ENCODE peak calls at places on chromosome 5, in nine cellular contexts. X is activated naive CD4-positive, alpha-beta T cell treated with anti-CD3 and anti-CD28 coated beads for 36 hours; Y is mesothelial cell of epicardium; G is keratinocyte; R is DMS153; N is occipital lobe; L is naive thymus-derived CD8-positive, alpha-beta T cell; P is AG08396; Q is GM12865. Z is an unnamed sample.

GRCh38 chr5:172412724-172413260 is 41.5 kb downstream of the SH3PXD2B start:
- DNase-seq in X (peak), Y (no peak), G (no peak), R (no peak), N (no peak), L (no peak), P (peak), Q (no peak), Z (no peak)

GRCh38 chr5:72224946-72225427 is 95.1 kb downstream of the MRPS27 start:
- DNase-seq in X (no peak), Y (no peak), G (no peak), R (no peak), N (no peak), L (no peak), P (peak), Q (no peak), Z (no peak)

GRCh38 chr5:79962580-79963222 is 28.4 kb downstream of the MTX3 start:
- DNase-seq in X (peak), Y (no peak), G (no peak), R (no peak), N (no peak), L (no peak), P (peak), Q (no peak), Z (no peak)

GRCh38 chr5:74241751-74242140 is 398.8 kb downstream of the ENC1 start:
- DNase-seq in X (no peak), Y (no peak), G (peak), R (no peak), N (no peak), L (no peak), P (no peak), Q (peak), Z (no peak)

GRCh38 chr5:175854231-175855040 is 16.9 kb upstream of the CPLX2 start:
- DNase-seq in X (no peak), Y (no peak), G (no peak), R (no peak), N (no peak), L (no peak), P (no peak), Q (no peak), Z (no peak)

GRCh38 chr5:102700916-102701315 is 54.2 kb upstream of the PAM start:
- DNase-seq in X (no peak), Y (no peak), G (no peak), R (no peak), N (no peak), L (no peak), P (no peak), Q (no peak), Z (no peak)

GRCh38 chr5:146307796-146308195 is 30.8 kb upstream of the POU4F3 start:
- DNase-seq in X (no peak), Y (no peak), G (no peak), R (no peak), N (no peak), L (no peak), P (no peak), Q (no peak), Z (no peak)

GRCh38 chr5:59143926-59144333 is 561.1 kb downstream of the RAB3C start:
- DNase-seq in X (no peak), Y (no peak), G (no peak), R (no peak), N (no peak), L (no peak), P (no peak), Q (peak), Z (no peak)

GRCh38 chr5:11791777-11792176 is 112.5 kb downstream of the CTNND2 start:
- DNase-seq in X (no peak), Y (no peak), G (no peak), R (no peak), N (no peak), L (no peak), P (no peak), Q (no peak), Z (no peak)

GRCh38 chr5:91283899-91284298 is 99.2 kb downstream of the ARRDC3 start:
- DNase-seq in X (no peak), Y (no peak), G (no peak), R (no peak), N (no peak), L (no peak), P (no peak), Q (no peak), Z (no peak)

GRCh38 chr5:158382473-158382872 is 523.5 kb upstream of the CLINT1 start:
- DNase-seq in X (peak), Y (no peak), G (peak), R (no peak), N (peak), L (no peak), P (peak), Q (peak), Z (no peak)

GRCh38 chr5:115579216-115579615 is 23.1 kb downstream of the TICAM2 start:
- DNase-seq in X (no peak), Y (no peak), G (no peak), R (no peak), N (no peak), L (no peak), P (no peak), Q (no peak), Z (no peak)

GRCh38 chr5:117218789-117219188 is 644.2 kb upstream of the SEMA6A start:
- DNase-seq in X (no peak), Y (no peak), G (no peak), R (no peak), N (no peak), L (no peak), P (no peak), Q (no peak), Z (no peak)

GRCh38 chr5:141883184-141883947 is 5.2 kb upstream of the PCDH1 start:
- DNase-seq in X (peak), Y (peak), G (no peak), R (no peak), N (peak), L (no peak), P (peak), Q (peak), Z (no peak)

GRCh38 chr5:176152191-176152932 is 85.9 kb upstream of the SIMC1 start:
- DNase-seq in X (no peak), Y (no peak), G (no peak), R (no peak), N (no peak), L (no peak), P (no peak), Q (no peak), Z (no peak)

GRCh38 chr5:79590395-79590999 is 21.7 kb upstream of the TENT2 start:
- DNase-seq in X (no peak), Y (no peak), G (no peak), R (no peak), N (no peak), L (no peak), P (no peak), Q (no peak), Z (no peak)

GRCh38 chr5:35158627-35159369 is 71.5 kb downstream of the PRLR start:
- DNase-seq in X (no peak), Y (no peak), G (no peak), R (no peak), N (no peak), L (no peak), P (no peak), Q (no peak), Z (no peak)

GRCh38 chr5:124952566-124952965 is 206.1 kb upstream of the ZNF608 start:
- DNase-seq in X (no peak), Y (no peak), G (no peak), R (no peak), N (no peak), L (no peak), P (no peak), Q (peak), Z (no peak)

GRCh38 chr5:52783226-52783959 is 4.3 kb upstream of the ITGA1 start:
- DNase-seq in X (no peak), Y (no peak), G (peak), R (no peak), N (no peak), L (no peak), P (peak), Q (no peak), Z (no peak)

GRCh38 chr5:176743136-176743827 is 67.1 kb upstream of the UNC5A start:
- DNase-seq in X (no peak), Y (no peak), G (no peak), R (no peak), N (no peak), L (no peak), P (peak), Q (no peak), Z (peak)

GRCh38 chr5:54178207-54178606 is 132.2 kb downstream of the ARL15 start:
- DNase-seq in X (no peak), Y (no peak), G (no peak), R (no peak), N (no peak), L (no peak), P (no peak), Q (no peak), Z (no peak)

GRCh38 chr5:78983601-78984000 is 1.5 kb downstream of the ARSB start:
- DNase-seq in X (no peak), Y (no peak), G (no peak), R (no peak), N (no peak), L (no peak), P (no peak), Q (peak), Z (no peak)

GRCh38 chr5:142432369-142432863 is 107.6 kb upstream of the SPRY4 start:
- DNase-seq in X (peak), Y (no peak), G (no peak), R (no peak), N (no peak), L (no peak), P (no peak), Q (no peak), Z (no peak)

GRCh38 chr5:177470759-177471536 is 2.5 kb downstream of the DBN1 start:
- DNase-seq in X (no peak), Y (no peak), G (no peak), R (no peak), N (no peak), L (no peak), P (peak), Q (no peak), Z (no peak)

GRCh38 chr5:175471628-175472027 is 6.7 kb upstream of the SFXN1 start:
- DNase-seq in X (peak), Y (no peak), G (no peak), R (no peak), N (no peak), L (no peak), P (no peak), Q (peak), Z (no peak)

GRCh38 chr5:144822544-144822943 is 651.9 kb downstream of the KCTD16 start:
- DNase-seq in X (no peak), Y (no peak), G (no peak), R (no peak), N (no peak), L (no peak), P (no peak), Q (no peak), Z (no peak)

GRCh38 chr5:134432677-134433359 is 21.1 kb upstream of the CDKN2AIPNL start:
- DNase-seq in X (no peak), Y (no peak), G (no peak), R (no peak), N (peak), L (no peak), P (no peak), Q (peak), Z (no peak)

GRCh38 chr5:107930891-107931290 is 260.2 kb upstream of the EFNA5 start:
- DNase-seq in X (no peak), Y (no peak), G (no peak), R (no peak), N (no peak), L (no peak), P (no peak), Q (no peak), Z (no peak)

GRCh38 chr5:102811962-102812361 is 56.9 kb downstream of the PAM start:
- DNase-seq in X (no peak), Y (no peak), G (no peak), R (peak), N (no peak), L (no peak), P (no peak), Q (no peak), Z (no peak)

GRCh38 chr5:6488021-6488420 is 39.4 kb downstream of the UBE2QL1 start:
- DNase-seq in X (no peak), Y (no peak), G (no peak), R (no peak), N (no peak), L (no peak), P (no peak), Q (peak), Z (no peak)

GRCh38 chr5:141779642-141780041 is 97.6 kb upstream of the ARAP3 start:
- DNase-seq in X (peak), Y (no peak), G (no peak), R (no peak), N (no peak), L (no peak), P (no peak), Q (no peak), Z (no peak)

GRCh38 chr5:45697211-45697610 is 1.0 kb upstream of the HCN1 start:
- DNase-seq in X (no peak), Y (no peak), G (no peak), R (no peak), N (no peak), L (no peak), P (no peak), Q (no peak), Z (no peak)

GRCh38 chr5:68196876-68197275 is 18.7 kb upstream of the PIK3R1 start:
- DNase-seq in X (no peak), Y (no peak), G (no peak), R (no peak), N (peak), L (no peak), P (no peak), Q (peak), Z (no peak)

GRCh38 chr5:178551059-178551458 is 39.1 kb downstream of the COL23A1 start:
- DNase-seq in X (no peak), Y (no peak), G (no peak), R (no peak), N (no peak), L (no peak), P (peak), Q (peak), Z (no peak)

GRCh38 chr5:115594343-115595047 is 7.8 kb downstream of the TICAM2 start:
- DNase-seq in X (no peak), Y (no peak), G (no peak), R (no peak), N (no peak), L (no peak), P (no peak), Q (no peak), Z (no peak)

GRCh38 chr5:137054335-137054734 is 444.8 kb downstream of the SPOCK1 start:
- DNase-seq in X (no peak), Y (no peak), G (no peak), R (no peak), N (no peak), L (no peak), P (no peak), Q (no peak), Z (no peak)